ENCODE peak calls at places on chromosome 6, in five cellular contexts. Z, Y, I, P and K are unnamed samples.

GRCh38 chr6:3285049-3285639 is 26.4 kb downstream of the PSMG4 start:
- DNase-seq in Z (peak; percentile 55), I (no peak), P (peak; percentile 41), Y (no peak), K (no peak)

GRCh38 chr6:133512410-133513016 is 271.4 kb downstream of the EYA4 start:
- DNase-seq in Y (peak; percentile 68), I (peak; percentile 65), Z (no peak), P (no peak), K (peak; percentile 3)

GRCh38 chr6:6218246-6219085 is 102.0 kb downstream of the F13A1 start:
- DNase-seq in Z (no peak), P (peak; percentile 39), I (no peak), Y (no peak), K (no peak)

GRCh38 chr6:145017051-145017450 is 718.3 kb downstream of the EPM2A start:
- DNase-seq in I (no peak), Y (no peak), P (no peak), Z (no peak), K (no peak)

GRCh38 chr6:31037692-31038091 is 27.4 kb downstream of the MUC22 start:
- DNase-seq in Z (no peak), I (no peak), P (no peak), Y (no peak), K (no peak)

GRCh38 chr6:43276180-43277082 is 21.6 kb upstream of the SLC22A7 start:
- DNase-seq in Z (no peak), P (no peak), I (peak; percentile 61), Y (peak; percentile 64), K (no peak)

GRCh38 chr6:124963416-124964083 is 1.3 kb downstream of the RNF217 start:
- DNase-seq in Z (no peak), Y (peak; percentile 52), I (peak; percentile 21), P (peak; percentile 59), K (no peak)

GRCh38 chr6:56986611-56987010 is 31.7 kb downstream of the BEND6 start:
- DNase-seq in Z (no peak), Y (no peak), I (no peak), P (no peak), K (no peak)

GRCh38 chr6:139531148-139531547 is 156.7 kb upstream of the CITED2 start:
- DNase-seq in Y (no peak), I (no peak), Z (no peak), P (no peak), K (no peak)

GRCh38 chr6:47247227-47247797 is 62.4 kb downstream of the TNFRSF21 start:
- DNase-seq in I (no peak), Z (peak; percentile 68), Y (no peak), P (no peak), K (peak; percentile 22)

GRCh38 chr6:144585217-144585814 is 300.2 kb downstream of the UTRN start:
- DNase-seq in Y (peak; percentile 59), Z (no peak), P (no peak), I (peak; percentile 34), K (peak; percentile 8)

GRCh38 chr6:31332637-31333602 is 24.1 kb downstream of the HLA-B start:
- DNase-seq in Y (no peak), I (no peak), P (no peak), Z (no peak), K (peak; percentile 36)

GRCh38 chr6:27260836-27261375 is 13.4 kb downstream of the PRSS16 start:
- DNase-seq in Y (peak; percentile 56), P (no peak), Z (no peak), I (no peak), K (no peak)

GRCh38 chr6:11027565-11028110 is 16.5 kb downstream of the ELOVL2 start:
- DNase-seq in Y (no peak), P (no peak), I (no peak), Z (no peak), K (no peak)

GRCh38 chr6:97925504-97925903 is 642.5 kb upstream of the MMS22L start:
- DNase-seq in P (no peak), I (no peak), Z (no peak), Y (peak; percentile 50), K (no peak)

GRCh38 chr6:154962751-154963150 is 32.4 kb upstream of the TIAM2 start:
- DNase-seq in Y (no peak), P (no peak), I (peak; percentile 23), Z (no peak), K (no peak)

GRCh38 chr6:76940186-76940585 is 523.1 kb downstream of the HTR1B start:
- DNase-seq in I (no peak), Y (no peak), Z (no peak), P (no peak), K (no peak)

GRCh38 chr6:169536446-169537170 is 165.2 kb downstream of the WDR27 start:
- DNase-seq in Y (no peak), Z (no peak), P (no peak), I (no peak), K (no peak)

GRCh38 chr6:95589826-95590570 is 12.7 kb downstream of the MANEA start:
- DNase-seq in I (no peak), Z (no peak), Y (peak; percentile 70), P (no peak), K (no peak)

GRCh38 chr6:53048431-53049195 is 16.6 kb upstream of the FBXO9 start:
- DNase-seq in P (no peak), Y (no peak), I (no peak), Z (no peak), K (peak; percentile 25)

GRCh38 chr6:17283074-17283473 is 1.9 kb downstream of the RBM24 start:
- DNase-seq in P (no peak), Z (no peak), Y (no peak), I (no peak), K (no peak)
- H3K27me3 ChIP-seq in P (no peaks in the 10 kb centered on the region), Z (no peaks in the 10 kb centered on the region), Y (peaks cover 73% of the 10 kb centered on the region), I (peaks cover 44% of the 10 kb centered on the region), K (no peaks in the 10 kb centered on the region)

GRCh38 chr6:15510536-15511247 is 152.1 kb downstream of the DTNBP1 start:
- DNase-seq in Y (no peak), P (peak; percentile 74), I (no peak), Z (no peak), K (no peak)

GRCh38 chr6:15511248-15512125 is 151.3 kb downstream of the DTNBP1 start:
- DNase-seq in I (no peak), Z (no peak), Y (no peak), P (peak; percentile 95), K (no peak)

GRCh38 chr6:15513801-15514711 is 148.8 kb downstream of the DTNBP1 start:
- DNase-seq in I (no peak), P (no peak), Z (no peak), Y (no peak), K (no peak)

GRCh38 chr6:15513131-15513771 is 149.6 kb downstream of the DTNBP1 start:
- DNase-seq in I (no peak), P (no peak), Y (no peak), Z (no peak), K (no peak)

DNA sequence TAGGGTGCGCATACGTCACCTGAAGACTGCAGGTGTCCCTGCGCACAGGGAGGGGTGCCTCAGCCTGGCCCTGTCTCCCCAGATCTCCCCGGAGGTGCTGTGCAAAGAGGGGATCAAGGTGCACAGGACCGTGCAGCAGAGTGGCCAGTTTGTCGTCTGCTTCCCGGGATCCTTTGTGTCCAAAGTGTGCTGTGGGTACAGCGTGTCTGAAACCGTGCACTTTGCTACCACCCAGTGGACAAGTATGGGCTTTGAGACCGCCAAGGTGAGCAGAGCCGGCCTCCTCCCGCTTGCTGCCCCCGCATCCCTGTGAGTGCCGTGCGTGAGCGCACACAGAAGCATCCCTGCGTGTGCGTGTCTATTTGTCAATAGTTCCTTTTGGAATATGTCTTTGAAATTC is 150.7 kb downstream of the DTNBP1 start:
- DNase-seq in I (no peak), Z (no peak), Y (no peak), P (no peak), K (no peak)
- TF ChIP-seq CTCF in I (peak; percentile 26), Z (no peak), Y (peak; percentile 41), P (peak; percentile 40), K (no peak)

GRCh38 chr6:37558646-37559045 is 59.0 kb upstream of the CCDC167 start:
- DNase-seq in Y (no peak), Z (no peak), P (no peak), I (no peak), K (no peak)
- H3K27me3 ChIP-seq in Y (no peaks in the 10 kb centered on the region), Z (peaks cover 32% of the 10 kb centered on the region), P (peaks cover 2% of the 10 kb centered on the region), I (peaks cover 11% of the 10 kb centered on the region), K (no peaks in the 10 kb centered on the region)

GRCh38 chr6:108145639-108146038 is 20.2 kb upstream of the NR2E1 start:
- DNase-seq in P (no peak), Y (peak; percentile 52), Z (no peak), I (no peak), K (no peak)
- TF ChIP-seq CTCF in P (no peak), Y (peak; percentile 18), Z (no peak), I (no peak), K (no peak)

GRCh38 chr6:137001287-137001976 is 43.3 kb downstream of the IL20RA start:
- DNase-seq in I (peak; percentile 55), Z (no peak), P (no peak), Y (peak; percentile 56), K (no peak)
- H3K27me3 ChIP-seq in I (no peaks in the 10 kb centered on the region), Z (no peaks in the 10 kb centered on the region), P (no peaks in the 10 kb centered on the region), Y (no peaks in the 10 kb centered on the region), K (peaks cover 2% of the 10 kb centered on the region)

DNA sequence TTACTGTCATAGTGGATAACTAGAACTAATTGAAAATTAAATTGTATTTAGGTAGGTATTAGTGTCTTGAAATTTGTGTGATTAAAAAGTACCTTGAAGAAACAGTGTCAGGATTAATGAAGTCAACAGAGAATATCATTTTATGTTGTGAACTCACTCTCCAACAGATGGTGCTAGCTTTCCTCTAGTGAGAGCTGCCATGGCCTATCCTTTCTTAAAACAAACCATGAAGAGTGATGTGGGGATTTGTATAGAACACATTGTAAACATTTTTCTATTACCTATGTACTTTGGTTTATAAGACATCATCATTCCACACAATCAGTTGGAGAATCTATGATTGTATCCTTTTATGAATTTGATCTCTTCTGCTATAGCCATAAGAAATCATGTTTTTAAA is 4.8 kb upstream of the SRSF12 start:
- DNase-seq in I (peak; percentile 65), P (no peak), Y (peak; percentile 56), Z (no peak), K (no peak)
- TF ChIP-seq CTCF in I (peak; percentile 70), P (peak; percentile 66), Y (peak; percentile 78), Z (no peak), K (peak; percentile 59)